ENCODE peak calls at places on chromosomes 5 and 9, in five cellular contexts. T, I, G, O and M are unnamed samples.

GRCh38 chr5:88889165-88890069 is 6.4 kb upstream of the MEF2C start:
- DNase-seq in T (peak; percentile 46), G (no peak), O (no peak), I (peak; percentile 13), M (peak; percentile 70)

GRCh38 chr9:72383978-72384709 is 19.1 kb upstream of the ZFAND5 start:
- DNase-seq in G (no peak), I (peak; percentile 94), O (no peak), T (no peak), M (no peak)

GRCh38 chr9:26527931-26528330 is 364.7 kb downstream of the CAAP1 start:
- DNase-seq in T (no peak), O (no peak), G (no peak), I (no peak), M (no peak)

GRCh38 chr9:33177633-33178032 is 10.5 kb upstream of the B4GALT1 start:
- DNase-seq in G (no peak), I (no peak), O (no peak), T (no peak), M (no peak)

GRCh38 chr5:72397836-72398235 is 77.7 kb downstream of the PTCD2 start:
- DNase-seq in I (no peak), T (peak; percentile 38), O (no peak), G (no peak), M (no peak)

GRCh38 chr5:115843444-115844130 is 1.9 kb downstream of the AP3S1 start:
- DNase-seq in I (no peak), O (no peak), G (no peak), T (no peak), M (no peak)

GRCh38 chr9:130493021-130493420 is 48.3 kb downstream of the ASS1 start:
- DNase-seq in I (no peak), G (no peak), O (no peak), T (no peak), M (no peak)

GRCh38 chr5:125408582-125409069 is 662.2 kb upstream of the ZNF608 start:
- DNase-seq in I (peak; percentile 88), G (no peak), T (no peak), O (no peak), M (no peak)

GRCh38 chr9:94140418-94140780 is 56.1 kb downstream of the PTPDC1 start:
- DNase-seq in I (no peak), O (no peak), T (no peak), G (no peak), M (no peak)

GRCh38 chr5:81778642-81779041 is 27.7 kb upstream of the SSBP2 start:
- DNase-seq in G (no peak), T (no peak), O (no peak), I (peak; percentile 48), M (no peak)

GRCh38 chr5:171630047-171630669 is 155.5 kb upstream of the SMIM23 start:
- DNase-seq in O (no peak), T (peak; percentile 79), G (peak; percentile 63), I (peak; percentile 52), M (peak; percentile 81)

GRCh38 chr5:181118369-181118768 is 12.6 kb downstream of the OR2V1 start:
- DNase-seq in T (no peak), G (no peak), I (no peak), O (no peak), M (no peak)

GRCh38 chr9:25891534-25891933 is 213.3 kb upstream of the TUSC1 start:
- DNase-seq in T (peak; percentile 49), O (no peak), G (no peak), I (no peak), M (no peak)

GRCh38 chr5:65883461-65883860 is 42.9 kb upstream of the ERBIN start:
- DNase-seq in I (no peak), T (no peak), G (no peak), O (no peak), M (no peak)

GRCh38 chr9:97543568-97543967 is 42.1 kb downstream of the TMOD1 start:
- DNase-seq in T (peak; percentile 14), G (no peak), I (no peak), O (no peak), M (no peak)

GRCh38 chr5:97670447-97670846 is 487.4 kb upstream of the RIOK2 start:
- DNase-seq in O (no peak), T (no peak), G (no peak), I (no peak), M (no peak)

GRCh38 chr9:123266655-123267421 is 1.5 kb downstream of the STRBP start:
- DNase-seq in T (peak; percentile 11), I (no peak), O (no peak), G (no peak), M (no peak)

GRCh38 chr9:126526218-126527108 is 87.3 kb upstream of the LMX1B start:
- DNase-seq in T (no peak), O (no peak), I (no peak), G (no peak), M (no peak)

GRCh38 chr9:4464911-4465513 is 25.3 kb upstream of the SLC1A1 start:
- DNase-seq in I (no peak), T (no peak), G (no peak), O (no peak), M (no peak)

GRCh38 chr5:1731091-1731639 is 68.5 kb downstream of the MRPL36 start:
- DNase-seq in I (no peak), G (no peak), O (no peak), T (no peak), M (peak; percentile 12)

GRCh38 chr5:175821790-175822211 is 49.6 kb upstream of the CPLX2 start:
- DNase-seq in O (no peak), I (no peak), G (no peak), T (no peak), M (no peak)

GRCh38 chr5:176740131-176740701 is 70.1 kb upstream of the UNC5A start:
- DNase-seq in T (no peak), I (no peak), O (no peak), G (no peak), M (peak; percentile 30)

GRCh38 chr5:92548351-92548750 is 1032.7 kb downstream of the NR2F1-AS1 start:
- DNase-seq in O (no peak), T (no peak), I (peak; percentile 88), G (no peak), M (no peak)

GRCh38 chr5:101009758-101010519 is 106.9 kb upstream of the ST8SIA4 start:
- DNase-seq in I (no peak), G (peak; percentile 15), O (no peak), T (peak; percentile 66), M (no peak)

GRCh38 chr5:2695200-2695891 is 56.1 kb downstream of the IRX2 start:
- DNase-seq in G (no peak), T (no peak), I (no peak), O (no peak), M (no peak)

GRCh38 chr5:57940879-57941278 is 458.3 kb upstream of the ACTBL2 start:
- DNase-seq in I (no peak), O (no peak), T (no peak), G (no peak), M (no peak)

GRCh38 chr9:115117999-115118470 is at the start of gene TNC:
- DNase-seq in G (peak; percentile 52), T (peak; percentile 96), I (peak; percentile 92), O (no peak), M (peak; percentile 63)

GRCh38 chr9:83322438-83322837 is 215.8 kb downstream of the FRMD3 start:
- DNase-seq in T (peak; percentile 17), I (no peak), O (no peak), G (no peak), M (no peak)

GRCh38 chr5:17882760-17883488 is 248.7 kb downstream of the TAF11L14 start:
- DNase-seq in T (peak; percentile 94), G (no peak), I (no peak), O (peak; percentile 13), M (peak; percentile 83)

GRCh38 chr5:60803712-60804111 is 40.4 kb downstream of the ELOVL7 start:
- DNase-seq in O (no peak), T (no peak), G (no peak), I (no peak), M (no peak)

GRCh38 chr5:151499636-151500035 is 52.2 kb downstream of the SLC36A1 start:
- DNase-seq in G (no peak), I (no peak), O (no peak), T (peak; percentile 28), M (no peak)

GRCh38 chr5:43875741-43876140 is 272.8 kb downstream of the NNT start:
- DNase-seq in I (no peak), O (no peak), G (no peak), T (no peak), M (no peak)

GRCh38 chr9:131707677-131708612 is 31.9 kb downstream of the RAPGEF1 start:
- DNase-seq in O (no peak), T (no peak), I (peak; percentile 81), G (no peak), M (no peak)

GRCh38 chr9:115691686-115692085 is 461.9 kb upstream of the PAPPA start:
- DNase-seq in G (no peak), O (no peak), I (peak; percentile 90), T (peak; percentile 16), M (no peak)

GRCh38 chr9:81771606-81772005 is 82.3 kb upstream of the TLE1 start:
- DNase-seq in I (peak; percentile 78), O (no peak), G (no peak), T (no peak), M (no peak)

GRCh38 chr9:124868511-124869465 is 6.9 kb downstream of the ARPC5L start:
- DNase-seq in T (peak; percentile 90), O (no peak), I (peak; percentile 71), G (peak; percentile 72), M (peak; percentile 84)
- H2BK5ac ChIP-seq in T (no peak overlapping the region), O (peak overlapping the region; percentile 80), I (peak overlapping the region; percentile 86), G (peak overlapping the region; percentile 91), M (no peak overlapping the region)

GRCh38 chr9:9536481-9536880 is 1076.3 kb downstream of the PTPRD start:
- DNase-seq in I (no peak), T (peak; percentile 24), O (no peak), G (no peak), M (no peak)
- H2BK5ac ChIP-seq in I (no peak overlapping the region), T (no peak overlapping the region), O (no peak overlapping the region), G (no peak overlapping the region), M (no peak overlapping the region)

DNA sequence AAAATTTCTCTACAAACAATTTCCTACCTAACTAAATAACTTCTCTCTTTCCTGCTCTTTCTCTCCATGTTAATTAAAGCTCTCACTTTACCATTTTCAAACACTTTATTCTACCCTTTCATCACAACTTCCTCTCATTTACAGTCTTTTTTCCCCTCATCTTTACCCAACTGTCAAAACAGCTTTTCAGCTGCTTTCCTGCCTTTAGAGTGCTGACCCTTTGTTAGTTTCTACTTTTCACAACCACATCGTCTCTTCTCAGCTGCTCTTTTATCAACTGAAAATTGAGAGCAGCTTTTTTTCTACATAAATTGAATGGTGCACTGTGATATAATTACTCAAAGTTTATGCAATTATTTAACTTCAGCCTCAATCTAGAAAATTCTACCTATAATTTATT is 3.1 kb upstream of the HOMER1 start:
- DNase-seq in G (no peak), T (no peak), I (no peak), O (no peak), M (no peak)
- H2BK5ac ChIP-seq in G (no peak overlapping the region), T (no peak overlapping the region), I (no peak overlapping the region), O (no peak overlapping the region), M (no peak overlapping the region)

GRCh38 chr5:14143509-14143842 is 334 bp downstream of the TRIO start:
- DNase-seq in I (no peak), O (no peak), T (no peak), G (no peak), M (no peak)

GRCh38 chr5:14141764-14142163 is 1.4 kb upstream of the TRIO start:
- DNase-seq in G (no peak), T (no peak), I (no peak), O (no peak), M (no peak)

GRCh38 chr5:14143843-14144585 is 872 bp downstream of the TRIO start:
- DNase-seq in G (no peak), O (no peak), T (no peak), I (no peak), M (peak; percentile 45)

GRCh38 chr5:14142202-14142855 is 813 bp upstream of the TRIO start:
- DNase-seq in I (no peak), G (no peak), O (no peak), T (no peak), M (no peak)

GRCh38 chr5:14142856-14143508 is at the start of gene TRIO:
- DNase-seq in I (peak; percentile 91), O (peak; percentile 85), G (peak; percentile 93), T (peak; percentile 96), M (peak; percentile 91)
- H2BK5ac ChIP-seq in I (peak within 1 kb of the TSS; percentile 99), O (peak within 1 kb of the TSS; percentile 73), G (no peak within 1 kb of the TSS), T (peak within 1 kb of the TSS; percentile 69), M (no peak within 1 kb of the TSS)